ENCODE peak calls at places on chromosomes 3 and 15, in ten cellular contexts. K, F, X, J, L, Z, C, I, S and P are unnamed samples.

GRCh38 chr3:50195501-50196252 is 4.3 kb downstream of the GNAT1 start:
- DNase-seq in I (no peak), L (no peak), J (no peak), X (no peak), K (no peak), Z (no peak), F (peak; percentile 34), S (no peak), C (no peak), P (no peak)

GRCh38 chr15:68679161-68679560 is 100.4 kb downstream of the CORO2B start:
- DNase-seq in J (no peak), F (no peak), X (no peak), S (peak; percentile 16), Z (no peak), I (no peak), C (no peak), K (no peak), L (peak; percentile 7), P (no peak)

GRCh38 chr15:60347480-60348069 is 50.2 kb downstream of the ANXA2 start:
- DNase-seq in I (no peak), C (no peak), X (no peak), J (no peak), Z (no peak), S (no peak), K (no peak), L (no peak), F (no peak), P (no peak)

GRCh38 chr3:59142581-59142980 is 92.8 kb upstream of the CFAP20DC start:
- DNase-seq in J (no peak), L (no peak), X (no peak), K (no peak), F (no peak), C (no peak), I (no peak), Z (no peak), S (no peak), P (no peak)

GRCh38 chr15:94620632-94621031 is 389.3 kb downstream of the MCTP2 start:
- DNase-seq in X (no peak), C (no peak), J (no peak), F (no peak), I (no peak), L (no peak), S (no peak), K (no peak), Z (no peak), P (no peak)

GRCh38 chr3:87780808-87781207 is 278.0 kb downstream of the CGGBP1 start:
- DNase-seq in F (no peak), X (no peak), K (no peak), S (no peak), C (no peak), L (no peak), I (no peak), J (no peak), Z (no peak), P (no peak)

GRCh38 chr3:63069780-63070540 is 194.7 kb upstream of the CADPS start:
- DNase-seq in S (no peak), Z (no peak), C (no peak), X (no peak), F (peak; percentile 8), K (no peak), I (no peak), J (no peak), L (no peak), P (no peak)

GRCh38 chr15:31799711-31800321 is 230.5 kb upstream of the CHRNA7 start:
- DNase-seq in X (no peak), Z (no peak), F (peak; percentile 72), C (no peak), J (no peak), S (no peak), I (no peak), L (no peak), K (no peak), P (no peak)

GRCh38 chr3:72258366-72258765 is 473.4 kb upstream of the PROK2 start:
- DNase-seq in X (no peak), F (no peak), K (peak; percentile 61), S (no peak), C (no peak), I (no peak), J (no peak), Z (no peak), L (no peak), P (no peak)

GRCh38 chr3:46922871-46923558 is 45.5 kb downstream of the PTH1R start:
- DNase-seq in X (no peak), L (no peak), Z (no peak), S (no peak), F (no peak), J (no peak), K (no peak), I (no peak), C (no peak), P (no peak)

GRCh38 chr3:72766866-72767265 is 81.4 kb downstream of the SHQ1 start:
- DNase-seq in J (no peak), L (no peak), S (no peak), F (no peak), X (peak; percentile 55), I (no peak), Z (no peak), K (peak; percentile 56), C (no peak), P (no peak)

DNA sequence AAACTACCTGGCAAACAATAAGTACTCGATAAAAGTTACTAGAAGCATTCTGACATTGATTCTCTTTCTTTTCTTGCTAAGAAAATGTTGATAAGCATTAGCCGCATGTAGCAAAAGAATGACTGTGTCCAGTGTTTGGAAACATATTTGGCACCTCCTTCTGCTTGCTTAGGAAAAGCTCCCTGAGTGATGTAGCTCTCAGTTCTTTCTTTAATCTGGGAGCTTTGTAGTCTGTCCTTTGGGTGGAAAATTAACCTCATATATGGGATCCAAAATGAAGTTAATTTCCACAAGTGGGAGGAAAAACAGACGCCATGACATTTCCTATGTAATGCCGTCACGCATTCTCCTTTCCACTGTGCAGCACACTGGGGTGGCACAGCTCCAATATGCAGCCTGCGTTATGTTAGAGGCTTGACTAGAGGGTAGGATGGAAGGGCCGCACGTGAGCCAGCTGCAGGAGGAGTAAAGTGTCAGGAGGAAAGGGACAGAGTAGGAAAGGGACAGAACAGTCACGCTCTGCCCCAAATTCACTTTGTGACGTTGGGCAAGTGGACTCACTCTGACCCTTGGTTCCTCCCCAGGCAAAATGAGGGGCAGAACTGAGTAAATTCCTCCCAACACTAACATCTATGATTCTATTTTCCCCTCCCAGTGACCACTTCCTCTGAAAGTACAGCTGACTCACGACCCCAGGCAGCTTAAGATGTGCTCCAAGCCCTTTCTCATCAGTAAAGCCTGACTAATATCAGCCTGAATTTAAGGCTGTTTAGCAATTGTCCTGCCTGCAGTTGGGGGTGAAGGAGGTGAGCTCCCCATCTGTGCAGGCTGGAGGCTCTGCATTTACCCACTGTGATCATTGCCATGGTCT is 176.4 kb upstream of the PFN2 start:
- DNase-seq in F (peak; percentile 98), X (no peak), K (no peak), S (no peak), J (no peak), C (peak; percentile 69), L (peak; percentile 36), Z (peak; percentile 78), I (peak; percentile 91), P (peak; percentile 97)
- H3K4me3 ChIP-seq in F (no peak overlapping the region), X (no peak overlapping the region), K (no peak overlapping the region), S (no peak overlapping the region), J (no peak overlapping the region), C (no peak overlapping the region), L (no peak overlapping the region), Z (peak overlapping the region; percentile 1), I (peak overlapping the region; percentile 28), P (peak overlapping the region; percentile 6)

DNA sequence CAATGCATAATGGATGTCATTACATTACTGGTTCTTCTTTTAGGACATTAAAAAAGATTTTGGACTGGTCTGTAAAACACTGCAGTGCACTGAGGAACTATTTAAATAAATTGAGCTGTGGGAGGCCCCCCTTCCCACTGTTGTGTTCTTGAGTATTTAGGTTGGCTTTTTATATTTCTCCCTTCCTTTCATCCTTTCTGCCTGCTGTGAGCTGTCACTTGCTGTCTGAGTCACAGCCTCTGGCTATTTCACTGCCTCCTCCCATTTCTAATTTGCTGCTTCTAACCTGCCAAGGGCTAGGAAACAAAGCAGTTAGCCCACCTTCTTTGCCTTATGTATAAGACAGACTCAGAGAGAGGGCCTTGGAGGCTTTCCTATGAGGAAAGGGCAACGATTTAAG is 89.0 kb upstream of the FNDC3B start:
- DNase-seq in S (peak; percentile 72), X (peak; percentile 26), L (no peak), I (peak; percentile 52), F (peak; percentile 49), J (no peak), C (no peak), Z (peak; percentile 54), K (peak; percentile 33), P (peak; percentile 76)
- H3K4me3 ChIP-seq in S (no peak overlapping the region), X (no peak overlapping the region), L (no peak overlapping the region), I (no peak overlapping the region), F (no peak overlapping the region), J (no peak overlapping the region), C (no peak overlapping the region), Z (no peak overlapping the region), K (no peak overlapping the region), P (no peak overlapping the region)

DNA sequence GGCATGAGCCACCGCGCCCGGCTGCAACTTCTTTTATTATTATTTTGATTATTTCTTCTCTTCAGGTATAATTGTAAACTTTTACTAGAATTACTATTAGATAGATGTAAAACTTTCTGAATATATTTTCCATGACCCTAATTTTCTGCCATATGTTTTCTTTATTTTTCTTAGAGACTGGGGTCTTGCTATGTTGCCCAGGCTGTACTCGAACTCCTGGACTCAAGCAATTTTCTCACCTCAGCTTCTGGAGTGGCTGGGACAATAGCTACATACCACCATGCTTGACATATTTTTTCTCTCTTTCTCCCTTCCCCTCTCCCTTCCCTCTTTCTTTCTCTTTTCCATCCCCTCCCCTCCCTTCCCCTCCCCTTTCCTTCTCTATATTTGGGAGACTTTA is 29.6 kb upstream of the CHST2 start:
- DNase-seq in K (no peak), L (no peak), X (no peak), F (no peak), J (no peak), C (no peak), S (no peak), I (no peak), Z (no peak), P (no peak)
- H3K4me3 ChIP-seq in K (no peak overlapping the region), L (no peak overlapping the region), X (no peak overlapping the region), F (no peak overlapping the region), J (no peak overlapping the region), C (no peak overlapping the region), S (no peak overlapping the region), I (no peak overlapping the region), Z (no peak overlapping the region), P (no peak overlapping the region)

GRCh38 chr3:184158394-184158793 is 3.2 kb downstream of the DVL3 start:
- DNase-seq in Z (no peak), I (no peak), S (no peak), J (no peak), C (no peak), F (no peak), X (no peak), K (no peak), L (no peak), P (no peak)

GRCh38 chr3:184154909-184155643 is at the start of gene DVL3:
- DNase-seq in X (peak; percentile 70), S (peak; percentile 84), J (peak; percentile 42), C (peak; percentile 64), I (peak; percentile 60), K (peak; percentile 88), Z (peak; percentile 84), F (peak; percentile 55), L (peak; percentile 74), P (peak; percentile 64)

GRCh38 chr3:184156522-184156955 is 1.4 kb downstream of the DVL3 start:
- DNase-seq in Z (peak; percentile 74), J (no peak), F (peak; percentile 63), L (peak; percentile 85), X (peak; percentile 75), K (peak; percentile 80), C (no peak), S (no peak), I (peak; percentile 74), P (peak; percentile 53)

GRCh38 chr3:184155644-184156521 is 706 bp downstream of the DVL3 start:
- DNase-seq in L (no peak), I (no peak), X (peak; percentile 61), C (no peak), K (peak; percentile 62), S (peak; percentile 82), J (peak; percentile 37), Z (peak; percentile 68), F (no peak), P (peak; percentile 42)

GRCh38 chr3:184157206-184157605 is 2.0 kb downstream of the DVL3 start:
- DNase-seq in L (no peak), C (no peak), K (peak; percentile 30), F (no peak), J (no peak), S (no peak), Z (peak; percentile 22), I (no peak), X (no peak), P (no peak)
- H3K4me3 ChIP-seq in L (peak overlapping the region; percentile 76), C (peak overlapping the region; percentile 92), K (peak overlapping the region; percentile 100), F (peak overlapping the region; percentile 91), J (no peak overlapping the region), S (peak overlapping the region; percentile 91), Z (peak overlapping the region; percentile 100), I (peak overlapping the region; percentile 97), X (peak overlapping the region; percentile 95), P (peak overlapping the region; percentile 98)